ENCODE peak calls at places on chromosomes 13 and 19, in ten cellular contexts. One of them, this sample, is unnamed. For H3K27me3, the result is how much of the 10 kb centered on the place peaks cover.

GRCh38 chr19:15025237-15025636 is 24.0 kb upstream of the CASP14 start:
- DNase-seq in body of pancreas: peak
- DNase-seq in heart right ventricle: no peak
- DNase-seq in pancreas: no peak
- DNase-seq in spleen: no peak
- DNase-seq in endodermal cell: peak
- DNase-seq in upper lobe of left lung: no peak
- DNase-seq in K562: peak
- DNase-seq in AG04450: no peak
- DNase-seq in Panc1: no peak
- DNase-seq in this sample: no peak

GRCh38 chr13:98544105-98544710 is 32.7 kb downstream of the STK24 start:
- DNase-seq in body of pancreas: no peak
- DNase-seq in heart right ventricle: no peak
- DNase-seq in pancreas: no peak
- DNase-seq in spleen: no peak
- DNase-seq in endodermal cell: peak
- DNase-seq in upper lobe of left lung: no peak
- DNase-seq in K562: no peak
- DNase-seq in AG04450: no peak
- DNase-seq in Panc1: no peak
- DNase-seq in this sample: no peak

GRCh38 chr19:21238670-21239069 is 90.5 kb downstream of the ZNF708 start:
- DNase-seq in body of pancreas: no peak
- DNase-seq in heart right ventricle: no peak
- DNase-seq in pancreas: no peak
- DNase-seq in spleen: no peak
- DNase-seq in endodermal cell: no peak
- DNase-seq in upper lobe of left lung: no peak
- DNase-seq in K562: no peak
- DNase-seq in AG04450: no peak
- DNase-seq in Panc1: no peak
- DNase-seq in this sample: no peak

GRCh38 chr13:30718661-30719520 is 16.5 kb upstream of the ALOX5AP start:
- DNase-seq in body of pancreas: no peak
- DNase-seq in heart right ventricle: no peak
- DNase-seq in pancreas: no peak
- DNase-seq in spleen: no peak
- DNase-seq in endodermal cell: no peak
- DNase-seq in upper lobe of left lung: peak
- DNase-seq in K562: no peak
- DNase-seq in AG04450: peak
- DNase-seq in Panc1: peak
- DNase-seq in this sample: no peak

GRCh38 chr13:38657191-38657590 is 29.7 kb upstream of the FREM2 start:
- DNase-seq in body of pancreas: no peak
- DNase-seq in heart right ventricle: no peak
- DNase-seq in pancreas: no peak
- DNase-seq in spleen: no peak
- DNase-seq in endodermal cell: no peak
- DNase-seq in upper lobe of left lung: no peak
- DNase-seq in K562: no peak
- DNase-seq in AG04450: no peak
- DNase-seq in Panc1: no peak
- DNase-seq in this sample: no peak

GRCh38 chr13:24271611-24272451 is 37.5 kb upstream of the C1QTNF9 start:
- DNase-seq in body of pancreas: peak
- DNase-seq in heart right ventricle: peak
- DNase-seq in pancreas: peak
- DNase-seq in spleen: peak
- DNase-seq in endodermal cell: peak
- DNase-seq in upper lobe of left lung: peak
- DNase-seq in K562: no peak
- DNase-seq in AG04450: peak
- DNase-seq in Panc1: no peak
- DNase-seq in this sample: peak

GRCh38 chr19:23392706-23393105 is 2.6 kb downstream of the ZNF91 start:
- DNase-seq in body of pancreas: no peak
- DNase-seq in heart right ventricle: no peak
- DNase-seq in pancreas: no peak
- DNase-seq in spleen: no peak
- DNase-seq in endodermal cell: no peak
- DNase-seq in upper lobe of left lung: no peak
- DNase-seq in K562: no peak
- DNase-seq in AG04450: no peak
- DNase-seq in Panc1: no peak
- DNase-seq in this sample: no peak

GRCh38 chr13:47005761-47006414 is 109.0 kb upstream of the HTR2A start:
- DNase-seq in body of pancreas: no peak
- DNase-seq in heart right ventricle: no peak
- DNase-seq in pancreas: no peak
- DNase-seq in spleen: no peak
- DNase-seq in endodermal cell: no peak
- DNase-seq in upper lobe of left lung: no peak
- DNase-seq in K562: no peak
- DNase-seq in AG04450: no peak
- DNase-seq in Panc1: no peak
- DNase-seq in this sample: no peak

GRCh38 chr13:60662595-60662994 is 265.6 kb downstream of the TDRD3 start:
- DNase-seq in body of pancreas: no peak
- DNase-seq in heart right ventricle: no peak
- DNase-seq in pancreas: no peak
- DNase-seq in spleen: no peak
- DNase-seq in endodermal cell: no peak
- DNase-seq in upper lobe of left lung: no peak
- DNase-seq in K562: no peak
- DNase-seq in AG04450: no peak
- DNase-seq in Panc1: no peak
- DNase-seq in this sample: no peak

GRCh38 chr13:21233086-21233485 is 56.6 kb downstream of the MRPL57 start:
- DNase-seq in body of pancreas: no peak
- DNase-seq in heart right ventricle: no peak
- DNase-seq in pancreas: no peak
- DNase-seq in spleen: no peak
- DNase-seq in endodermal cell: no peak
- DNase-seq in upper lobe of left lung: no peak
- DNase-seq in K562: no peak
- DNase-seq in AG04450: no peak
- DNase-seq in Panc1: no peak
- DNase-seq in this sample: no peak

GRCh38 chr13:41460930-41461329 is 3.6 kb downstream of the RGCC start:
- DNase-seq in body of pancreas: no peak
- DNase-seq in heart right ventricle: no peak
- DNase-seq in pancreas: no peak
- DNase-seq in spleen: no peak
- DNase-seq in endodermal cell: no peak
- DNase-seq in upper lobe of left lung: no peak
- DNase-seq in K562: no peak
- DNase-seq in AG04450: no peak
- DNase-seq in Panc1: no peak
- DNase-seq in this sample: no peak

GRCh38 chr13:41463823-41464602 is 6.7 kb downstream of the RGCC start:
- DNase-seq in body of pancreas: no peak
- DNase-seq in heart right ventricle: no peak
- DNase-seq in pancreas: no peak
- DNase-seq in spleen: peak
- DNase-seq in endodermal cell: no peak
- DNase-seq in upper lobe of left lung: no peak
- DNase-seq in K562: peak
- DNase-seq in AG04450: no peak
- DNase-seq in Panc1: no peak
- DNase-seq in this sample: no peak

GRCh38 chr13:41462427-41462826 is 5.1 kb downstream of the RGCC start:
- DNase-seq in body of pancreas: no peak
- DNase-seq in heart right ventricle: no peak
- DNase-seq in pancreas: no peak
- DNase-seq in spleen: no peak
- DNase-seq in endodermal cell: no peak
- DNase-seq in upper lobe of left lung: no peak
- DNase-seq in K562: no peak
- DNase-seq in AG04450: no peak
- DNase-seq in Panc1: no peak
- DNase-seq in this sample: peak

GRCh38 chr13:41459754-41460111 is 2.4 kb downstream of the RGCC start:
- DNase-seq in body of pancreas: no peak
- DNase-seq in heart right ventricle: no peak
- DNase-seq in pancreas: no peak
- DNase-seq in spleen: no peak
- DNase-seq in endodermal cell: no peak
- DNase-seq in upper lobe of left lung: no peak
- DNase-seq in K562: no peak
- DNase-seq in AG04450: no peak
- DNase-seq in Panc1: no peak
- DNase-seq in this sample: peak

GRCh38 chr13:41461527-41462124 is 4.3 kb downstream of the RGCC start:
- DNase-seq in body of pancreas: no peak
- DNase-seq in heart right ventricle: no peak
- DNase-seq in pancreas: no peak
- DNase-seq in spleen: no peak
- DNase-seq in endodermal cell: no peak
- DNase-seq in upper lobe of left lung: no peak
- DNase-seq in K562: no peak
- DNase-seq in AG04450: no peak
- DNase-seq in Panc1: no peak
- DNase-seq in this sample: peak
- H3K27me3 ChIP-seq in body of pancreas: under half
- H3K27me3 ChIP-seq in heart right ventricle: under half
- H3K27me3 ChIP-seq in pancreas: under half
- H3K27me3 ChIP-seq in spleen: under half
- H3K27me3 ChIP-seq in endodermal cell: half or more
- H3K27me3 ChIP-seq in upper lobe of left lung: under half
- H3K27me3 ChIP-seq in K562: under half
- H3K27me3 ChIP-seq in AG04450: under half
- H3K27me3 ChIP-seq in Panc1: under half
- H3K27me3 ChIP-seq in this sample: under half

DNA sequence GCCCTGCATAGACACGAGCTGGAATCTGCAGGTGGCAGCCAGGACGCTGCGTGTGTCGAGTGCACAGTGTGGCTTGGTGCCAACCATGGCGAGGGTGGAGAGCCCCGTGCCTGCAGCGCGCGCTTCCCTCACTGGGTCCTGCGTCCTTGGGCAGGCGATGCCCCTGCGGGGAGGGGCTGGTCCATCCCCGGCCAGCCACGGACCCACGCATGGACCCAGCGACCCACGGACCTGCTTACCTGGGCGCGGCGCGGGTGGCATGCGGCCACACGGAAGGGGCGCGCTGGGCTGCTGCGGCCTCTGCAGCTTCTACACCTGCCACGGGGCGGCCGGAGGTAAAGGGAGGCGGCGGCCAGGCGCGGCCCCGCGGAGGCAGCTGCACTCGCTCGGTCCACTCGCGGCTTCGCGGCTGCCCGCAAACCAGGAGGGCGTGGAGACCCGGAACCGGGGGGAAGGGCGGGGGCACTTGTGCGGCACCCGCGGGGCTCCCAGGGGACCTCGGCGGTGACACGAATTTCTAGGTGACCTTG is 569 bp upstream of the MCF2L start:
- DNase-seq in body of pancreas: peak
- DNase-seq in heart right ventricle: no peak
- DNase-seq in pancreas: peak
- DNase-seq in spleen: peak
- DNase-seq in endodermal cell: peak
- DNase-seq in upper lobe of left lung: peak
- DNase-seq in K562: no peak
- DNase-seq in AG04450: no peak
- DNase-seq in Panc1: no peak
- DNase-seq in this sample: peak
- TF ChIP-seq CTCF in body of pancreas: no peak
- TF ChIP-seq CTCF in heart right ventricle: no peak
- TF ChIP-seq CTCF in pancreas: no peak
- TF ChIP-seq CTCF in spleen: no peak
- TF ChIP-seq CTCF in endodermal cell: peak
- TF ChIP-seq CTCF in upper lobe of left lung: peak
- TF ChIP-seq CTCF in K562: no peak
- TF ChIP-seq CTCF in AG04450: no peak
- TF ChIP-seq CTCF in Panc1: no peak
- TF ChIP-seq CTCF in this sample: no peak

GRCh38 chr19:4775627-4776152 is 15.8 kb upstream of the FEM1A start:
- DNase-seq in body of pancreas: no peak
- DNase-seq in heart right ventricle: no peak
- DNase-seq in pancreas: no peak
- DNase-seq in spleen: no peak
- DNase-seq in endodermal cell: no peak
- DNase-seq in upper lobe of left lung: no peak
- DNase-seq in K562: no peak
- DNase-seq in AG04450: no peak
- DNase-seq in Panc1: no peak
- DNase-seq in this sample: no peak

GRCh38 chr19:4781851-4782250 is 9.7 kb upstream of the FEM1A start:
- DNase-seq in body of pancreas: no peak
- DNase-seq in heart right ventricle: no peak
- DNase-seq in pancreas: no peak
- DNase-seq in spleen: no peak
- DNase-seq in endodermal cell: no peak
- DNase-seq in upper lobe of left lung: no peak
- DNase-seq in K562: no peak
- DNase-seq in AG04450: no peak
- DNase-seq in Panc1: no peak
- DNase-seq in this sample: no peak

GRCh38 chr19:4776436-4777205 is 14.9 kb upstream of the FEM1A start:
- DNase-seq in body of pancreas: no peak
- DNase-seq in heart right ventricle: no peak
- DNase-seq in pancreas: no peak
- DNase-seq in spleen: no peak
- DNase-seq in endodermal cell: no peak
- DNase-seq in upper lobe of left lung: no peak
- DNase-seq in K562: no peak
- DNase-seq in AG04450: no peak
- DNase-seq in Panc1: no peak
- DNase-seq in this sample: no peak

DNA sequence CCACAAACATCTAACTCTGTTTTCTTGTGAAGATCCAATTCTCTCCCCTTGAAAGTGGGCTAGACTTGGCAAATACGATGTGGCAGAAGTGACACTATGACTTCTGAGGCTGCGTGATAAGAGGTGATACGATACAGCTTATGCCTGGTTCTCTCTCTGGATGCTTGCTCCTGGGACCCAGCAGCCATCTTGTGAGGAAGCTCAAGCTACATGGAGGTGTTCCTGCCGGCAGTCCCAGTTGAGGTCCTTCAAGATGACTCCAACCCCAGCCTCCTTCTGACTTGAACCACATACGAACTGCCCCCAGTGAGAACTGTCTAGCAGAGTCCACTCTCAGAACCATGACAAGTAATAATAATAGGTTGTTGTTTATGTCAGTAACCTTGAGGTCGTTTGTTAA is 10.7 kb upstream of the FEM1A start:
- DNase-seq in body of pancreas: no peak
- DNase-seq in heart right ventricle: no peak
- DNase-seq in pancreas: no peak
- DNase-seq in spleen: no peak
- DNase-seq in endodermal cell: no peak
- DNase-seq in upper lobe of left lung: no peak
- DNase-seq in K562: no peak
- DNase-seq in AG04450: no peak
- DNase-seq in Panc1: no peak
- DNase-seq in this sample: no peak
- H3K27ac ChIP-seq in body of pancreas: no peak
- H3K27ac ChIP-seq in heart right ventricle: no peak
- H3K27ac ChIP-seq in pancreas: no peak
- H3K27ac ChIP-seq in spleen: no peak
- H3K27ac ChIP-seq in endodermal cell: no peak
- H3K27ac ChIP-seq in upper lobe of left lung: no peak
- H3K27ac ChIP-seq in K562: no peak
- H3K27ac ChIP-seq in AG04450: no peak
- H3K27ac ChIP-seq in Panc1: no peak
- H3K27ac ChIP-seq in this sample: no peak

GRCh38 chr19:41616785-41617621 is 9.9 kb downstream of the CEACAM4 start:
- DNase-seq in body of pancreas: no peak
- DNase-seq in heart right ventricle: no peak
- DNase-seq in pancreas: peak
- DNase-seq in spleen: peak
- DNase-seq in endodermal cell: peak
- DNase-seq in upper lobe of left lung: no peak
- DNase-seq in K562: no peak
- DNase-seq in AG04450: no peak
- DNase-seq in Panc1: no peak
- DNase-seq in this sample: no peak
- H3K27me3 ChIP-seq in body of pancreas: under half
- H3K27me3 ChIP-seq in heart right ventricle: under half
- H3K27me3 ChIP-seq in pancreas: under half
- H3K27me3 ChIP-seq in spleen: under half
- H3K27me3 ChIP-seq in endodermal cell: under half
- H3K27me3 ChIP-seq in upper lobe of left lung: under half
- H3K27me3 ChIP-seq in K562: under half
- H3K27me3 ChIP-seq in AG04450: under half
- H3K27me3 ChIP-seq in Panc1: under half
- H3K27me3 ChIP-seq in this sample: under half